ENCODE peak calls at places on chromosomes 4 and X, in four cellular contexts. K is ascending aorta, G is iris pigment epithelial cell, C is HFF-Myc. W is an unnamed sample.

GRCh38 chr4:7788687-7789425 is 150.8 kb downstream of the AFAP1 start:
- DNase-seq in K (no peak), C (no peak), G (no peak), W (no peak)

GRCh38 chrX:22433292-22434070 is 160.8 kb downstream of the CBLL2 start:
- DNase-seq in C (no peak), K (no peak), G (no peak), W (no peak)

GRCh38 chr4:127120706-127121105 is 512.1 kb upstream of the INTU start:
- DNase-seq in C (no peak), G (no peak), K (no peak), W (no peak)

GRCh38 chr4:182240161-182241130 is 2.8 kb upstream of the TENM3 start:
- DNase-seq in K (no peak), G (peak), C (no peak), W (no peak)

GRCh38 chr4:182549386-182549785 is 306.2 kb downstream of the TENM3 start:
- DNase-seq in G (no peak), C (no peak), K (no peak), W (no peak)

GRCh38 chr4:184347251-184348239 is 126.8 kb downstream of the IRF2 start:
- DNase-seq in C (no peak), G (peak), K (peak), W (no peak)

GRCh38 chrX:13000311-13000811 is 25.5 kb downstream of the TMSB4X start:
- DNase-seq in G (no peak), K (no peak), C (no peak), W (no peak)

GRCh38 chrX:27917713-27918500 is 63.3 kb downstream of the DCAF8L1 start:
- DNase-seq in K (no peak), C (no peak), G (no peak), W (no peak)

GRCh38 chr4:6779667-6780565 is 2.6 kb upstream of the KIAA0232 start:
- DNase-seq in G (no peak), C (no peak), K (peak), W (no peak)

GRCh38 chr4:626201-627091 is 1.1 kb downstream of the PDE6B start:
- DNase-seq in G (no peak), K (no peak), C (no peak), W (no peak)

GRCh38 chr4:88791274-88791673 is 93.6 kb upstream of the NAP1L5 start:
- DNase-seq in G (peak), K (no peak), C (no peak), W (no peak)

GRCh38 chrX:11944486-11944885 is 186.4 kb downstream of the MSL3 start:
- DNase-seq in G (peak), C (peak), K (no peak), W (peak)

GRCh38 chr4:3636628-3637320 is 104.6 kb upstream of the LRPAP1 start:
- DNase-seq in C (no peak), K (no peak), G (no peak), W (no peak)

GRCh38 chr4:85210353-85210752 is 243.9 kb upstream of the WDFY3 start:
- DNase-seq in G (peak), C (no peak), K (no peak), W (no peak)

GRCh38 chrX:155778844-155779553 is 102.1 kb upstream of the VAMP7 start:
- DNase-seq in C (no peak), K (no peak), G (no peak), W (no peak)

GRCh38 chr4:24999392-25000104 is 31.2 kb downstream of the LGI2 start:
- DNase-seq in G (no peak), K (no peak), C (no peak), W (no peak)

GRCh38 chrX:96568088-96568487 is 116.6 kb upstream of the DIAPH2 start:
- DNase-seq in G (no peak), C (no peak), K (no peak), W (no peak)

GRCh38 chr4:3297066-3297859 is 4.4 kb downstream of the RGS12 start:
- DNase-seq in C (no peak), K (no peak), G (no peak), W (no peak)

GRCh38 chrX:29215251-29215650 is 628.0 kb downstream of the IL1RAPL1 start:
- DNase-seq in G (peak), K (no peak), C (no peak), W (no peak)

GRCh38 chr4:8773124-8773931 is 98.3 kb downstream of the HMX1 start:
- DNase-seq in C (no peak), G (no peak), K (no peak), W (no peak)

GRCh38 chr4:2254665-2255500 is 7.0 kb downstream of the MXD4 start:
- DNase-seq in K (peak), C (no peak), G (no peak), W (no peak)

W was measured in pulmonary artery endothelial cell.